ENCODE peak calls at places on chromosomes 12 and 14, in four cellular contexts. F is K562, W is H1, B is HepG2. V is an unnamed sample.

GRCh38 chr12:113413488-113413939 is 8.7 kb upstream of the SDSL start:
- DNase-seq in F (peak), W (no peak), B (peak), V (no peak)

GRCh38 chr12:26469801-26470200 is 274.4 kb downstream of the SSPN start:
- DNase-seq in F (no peak), W (no peak), B (no peak), V (no peak)

GRCh38 chr14:34368115-34368970 is 93.7 kb downstream of the SPTSSA start:
- DNase-seq in F (no peak), W (no peak), B (peak), V (no peak)

GRCh38 chr12:69984216-69984615 is 159.2 kb downstream of the MYRFL start:
- DNase-seq in F (no peak), W (no peak), B (no peak), V (no peak)

GRCh38 chr14:54617467-54617866 is 50.5 kb downstream of the SAMD4A start:
- DNase-seq in F (no peak), W (no peak), B (no peak), V (no peak)

GRCh38 chr12:122681814-122682213 is 21.3 kb downstream of the HCAR2 start:
- DNase-seq in F (no peak), W (no peak), B (no peak), V (peak)

GRCh38 chr14:53619625-53620324 is 336.9 kb downstream of the BMP4 start:
- DNase-seq in F (no peak), W (no peak), B (no peak), V (no peak)

GRCh38 chr12:123433615-123434014 is 2.9 kb downstream of the RILPL2 start:
- DNase-seq in F (no peak), W (no peak), B (no peak), V (no peak)

GRCh38 chr12:19665105-19665900 is 226.0 kb downstream of the AEBP2 start:
- DNase-seq in F (no peak), W (no peak), B (no peak), V (no peak)

GRCh38 chr12:124210991-124211577 is 83.8 kb upstream of the RFLNA start:
- DNase-seq in F (no peak), W (no peak), B (no peak), V (no peak)

GRCh38 chr12:3295648-3296408 is 195.2 kb upstream of the PRMT8 start:
- DNase-seq in F (no peak), W (no peak), B (no peak), V (no peak)

GRCh38 chr14:61406670-61407069 is 85.3 kb downstream of the PRKCH start:
- DNase-seq in F (no peak), W (no peak), B (no peak), V (no peak)

GRCh38 chr12:80625901-80626300 is 81.5 kb upstream of the MYF6 start:
- DNase-seq in F (no peak), W (no peak), B (no peak), V (no peak)

GRCh38 chr14:101444116-101444515 is 117.2 kb upstream of the DIO3 start:
- DNase-seq in F (no peak), W (no peak), B (no peak), V (no peak)

GRCh38 chr12:64269161-64269560 is 47.1 kb upstream of the KICS2 start:
- DNase-seq in F (no peak), W (no peak), B (no peak), V (no peak)
- TF ChIP-seq BRCA1 in F (no peak), W (no peak), B (no peak), V (no peak)

DNA sequence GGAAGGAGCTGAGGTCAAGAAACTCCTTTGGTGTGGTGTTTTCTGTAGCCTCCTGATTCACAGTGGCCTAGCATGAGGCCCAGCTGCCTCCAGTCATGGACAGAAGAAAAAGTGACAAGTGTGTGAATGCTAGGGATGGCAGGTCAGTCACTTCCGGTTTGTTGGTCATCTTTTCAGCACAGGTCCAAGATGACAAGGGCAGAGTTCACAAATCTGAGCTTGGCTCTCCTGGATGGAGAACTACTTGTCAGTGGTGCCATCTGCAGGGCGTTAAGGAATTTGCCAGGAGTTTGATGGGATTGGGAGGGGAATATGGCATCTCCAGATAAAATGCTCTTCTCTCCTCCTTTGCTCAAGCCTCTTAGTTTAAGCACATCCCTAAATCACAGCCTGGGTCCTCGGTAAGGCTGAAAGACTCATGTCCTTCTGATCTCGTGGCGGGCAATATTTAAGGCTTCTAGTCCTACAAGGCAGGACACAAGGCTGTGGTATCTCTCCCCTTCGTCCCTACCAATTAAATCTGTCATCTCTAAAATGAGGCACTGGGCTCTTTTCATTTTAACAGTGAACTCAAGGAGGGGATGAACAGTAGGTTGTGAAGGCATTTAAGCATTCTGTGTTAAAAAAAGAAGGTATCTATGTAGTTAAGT is 10.0 kb downstream of the TUBA1B start:
- DNase-seq in F (peak), W (peak), B (peak), V (no peak)
- TF ChIP-seq HDAC6 in F (no peak), W (no peak), B (no peak), V (no peak)

GRCh38 chr14:32757568-32757967 is 181.1 kb upstream of the NPAS3 start:
- DNase-seq in F (no peak), W (no peak), B (no peak), V (no peak)

GRCh38 chr14:32763673-32764072 is 175.0 kb upstream of the NPAS3 start:
- DNase-seq in F (no peak), W (no peak), B (no peak), V (no peak)

GRCh38 chr14:32762886-32763285 is 175.8 kb upstream of the NPAS3 start:
- DNase-seq in F (no peak), W (no peak), B (no peak), V (no peak)

GRCh38 chr14:32764131-32764530 is 174.5 kb upstream of the NPAS3 start:
- DNase-seq in F (no peak), W (no peak), B (no peak), V (no peak)

DNA sequence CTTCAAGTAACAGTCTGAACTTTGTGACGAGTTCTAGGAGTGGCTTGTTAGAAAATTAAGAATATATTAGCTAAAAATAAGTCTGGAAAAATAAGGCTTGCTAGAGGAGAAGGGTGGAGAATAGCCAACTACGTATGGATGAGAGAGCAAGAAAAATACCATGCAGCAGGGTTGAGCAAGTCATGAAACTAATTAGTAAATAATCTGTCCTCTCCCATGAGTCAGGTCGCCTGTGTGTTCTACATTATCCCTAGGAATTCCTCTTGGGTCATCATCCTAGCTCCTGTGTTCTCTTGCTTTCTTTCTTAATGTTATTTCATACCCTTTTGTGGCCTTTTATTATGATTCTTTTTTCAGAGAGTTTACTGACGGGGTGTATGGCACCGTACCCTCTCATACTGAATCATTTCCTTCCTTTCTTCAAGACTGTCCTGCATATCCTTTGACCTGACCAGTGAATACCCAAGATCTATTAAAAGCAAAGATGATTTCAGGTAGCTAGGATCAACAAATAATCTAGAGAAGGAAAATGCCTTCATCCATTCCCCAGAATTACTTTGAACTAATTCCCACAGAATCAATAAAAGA is 177.2 kb upstream of the NPAS3 start:
- DNase-seq in F (no peak), W (no peak), B (no peak), V (no peak)
- TF ChIP-seq BRCA1 in F (no peak), W (no peak), B (no peak), V (no peak)

GRCh38 chr14:77830692-77831091 is 30.8 kb downstream of the ADCK1 start:
- DNase-seq in F (no peak), W (no peak), B (peak), V (no peak)

GRCh38 chr14:77832301-77832700 is 32.4 kb downstream of the ADCK1 start:
- DNase-seq in F (no peak), W (no peak), B (no peak), V (no peak)
- TF ChIP-seq HDAC6 in F (no peak), W (no peak), B (no peak), V (no peak)

GRCh38 chr14:20679907-20680306 is 4.5 kb upstream of the RNASE4 start:
- DNase-seq in F (peak), W (peak), B (peak), V (no peak)
- TF ChIP-seq BRCA1 in F (no peak), W (no peak), B (no peak), V (no peak)

DNA sequence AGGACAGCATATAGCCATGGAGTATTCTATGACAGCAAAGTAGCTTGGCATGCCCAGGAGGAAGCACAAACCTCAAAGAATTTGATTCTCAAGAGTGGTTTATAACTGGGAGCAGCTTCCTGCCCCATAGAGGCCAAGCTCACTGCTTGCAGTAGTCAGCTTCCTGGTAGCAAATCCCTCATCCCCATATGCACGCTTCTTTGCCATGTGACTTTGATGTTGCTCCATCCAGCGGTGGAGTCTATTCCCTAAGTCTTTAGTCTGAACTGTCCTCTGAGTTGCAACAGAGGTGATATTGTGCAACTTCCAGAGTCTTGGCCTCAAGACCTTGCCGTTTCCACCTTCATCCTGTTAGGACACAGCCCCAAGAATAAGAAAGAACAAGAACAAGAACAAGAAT is 996.8 kb upstream of the TMEM132C start:
- DNase-seq in F (no peak), W (no peak), B (no peak), V (no peak)
- TF ChIP-seq HDAC6 in F (no peak), W (no peak), B (no peak), V (no peak)

V was measured in GM12878.